ENCODE peak calls at places on chromosomes 4 and X, in five cellular contexts. H is thyroid gland, U is heart right ventricle, J is Karpas-422, X is tibial nerve. F is an unnamed sample.

GRCh38 chr4:76562161-76562560 is 127.1 kb downstream of the SHROOM3 start:
- DNase-seq in U (no peak), X (no peak), J (no peak), H (no peak), F (no peak)

GRCh38 chrX:41785685-41786084 is 61.7 kb downstream of the GPR82 start:
- DNase-seq in J (no peak), H (no peak), X (no peak), U (no peak), F (no peak)

GRCh38 chr4:74426101-74426500 is 18.8 kb upstream of the AREG start:
- DNase-seq in J (no peak), H (no peak), X (no peak), U (peak; percentile 8), F (no peak)

GRCh38 chrX:1246816-1247215 is 21.8 kb upstream of the CSF2RA start:
- DNase-seq in H (peak; percentile 64), J (peak; percentile 94), U (peak; percentile 65), X (peak; percentile 82), F (no peak)

GRCh38 chrX:74104356-74105065 is 199.5 kb upstream of the ZCCHC13 start:
- DNase-seq in X (no peak), J (no peak), H (no peak), U (no peak), F (no peak)

GRCh38 chrX:68685722-68686683 is 38.5 kb downstream of the STARD8 start:
- DNase-seq in X (no peak), J (no peak), H (peak; percentile 10), U (peak; percentile 49), F (no peak)

GRCh38 chr4:174278467-174278866 is 5.0 kb downstream of the FBXO8 start:
- DNase-seq in J (no peak), H (no peak), X (no peak), U (no peak), F (no peak)

GRCh38 chrX:2391869-2392606 is 108.7 kb downstream of the DHRSX start:
- DNase-seq in J (peak; percentile 28), H (no peak), X (no peak), U (no peak), F (no peak)

GRCh38 chr4:132195181-132195580 is 953.9 kb upstream of the PCDH10 start:
- DNase-seq in H (no peak), J (no peak), U (no peak), X (no peak), F (no peak)

GRCh38 chrX:49878834-49879655 is at the start of gene USP27X:
- DNase-seq in U (peak; percentile 71), J (peak; percentile 44), X (peak; percentile 61), H (peak; percentile 77), F (peak; percentile 25)

GRCh38 chr4:87353592-87353991 is 30.9 kb upstream of the HSD17B13 start:
- DNase-seq in H (peak; percentile 16), X (peak; percentile 48), U (peak; percentile 63), J (peak; percentile 80), F (no peak)

GRCh38 chrX:28584025-28584424 is 3.2 kb upstream of the IL1RAPL1 start:
- DNase-seq in U (no peak), J (no peak), X (no peak), H (no peak), F (no peak)

GRCh38 chrX:43349363-43349762 is 306.7 kb upstream of the MAOA start:
- DNase-seq in H (peak; percentile 21), U (no peak), J (peak; percentile 77), X (peak; percentile 4), F (no peak)

GRCh38 chr4:8534129-8534528 is 46.1 kb upstream of the GPR78 start:
- DNase-seq in X (no peak), J (no peak), U (no peak), H (peak; percentile 79), F (no peak)

GRCh38 chr4:41410049-41410448 is 127.9 kb upstream of the LIMCH1 start:
- DNase-seq in H (no peak), U (no peak), J (no peak), X (no peak), F (no peak)

GRCh38 chr4:12965334-12965733 is 518.8 kb downstream of the RAB28 start:
- DNase-seq in U (no peak), X (no peak), H (no peak), J (no peak), F (no peak)

GRCh38 chr4:1746265-1746691 is 25.0 kb downstream of the TACC3 start:
- DNase-seq in X (peak; percentile 48), J (peak; percentile 95), H (peak; percentile 75), U (peak; percentile 63), F (peak; percentile 76)

GRCh38 chr4:99471349-99471748 is 36.2 kb upstream of the ADH7 start:
- DNase-seq in H (no peak), X (no peak), U (no peak), J (peak; percentile 48), F (no peak)

GRCh38 chr4:166324321-166324720 is 451.3 kb downstream of the TLL1 start:
- DNase-seq in H (no peak), X (no peak), J (peak; percentile 79), U (no peak), F (no peak)

GRCh38 chrX:154123241-154124219 is 20.5 kb upstream of the OPN1LW start:
- DNase-seq in X (peak; percentile 5), U (peak; percentile 22), J (no peak), H (peak; percentile 7), F (no peak)

GRCh38 chrX:151902813-151903591 is 9.7 kb upstream of the MAGEA4 start:
- DNase-seq in U (peak; percentile 14), X (peak; percentile 10), J (no peak), H (no peak), F (no peak)

GRCh38 chrX:53071604-53072417 is 10.4 kb upstream of the TSPYL2 start:
- DNase-seq in H (peak; percentile 84), U (peak; percentile 46), J (peak; percentile 92), X (peak; percentile 80), F (peak; percentile 64)

GRCh38 chrX:96140796-96141195 is 543.8 kb upstream of the DIAPH2 start:
- DNase-seq in X (no peak), J (no peak), H (no peak), U (no peak), F (no peak)

GRCh38 chrX:41002021-41002420 is 83.2 kb upstream of the USP9X start:
- DNase-seq in X (no peak), U (no peak), H (no peak), J (no peak), F (no peak)

GRCh38 chrX:57445046-57445445 is 146.8 kb upstream of the ZXDB start:
- DNase-seq in U (no peak), H (no peak), X (no peak), J (no peak), F (no peak)

GRCh38 chrX:136529795-136530194 is 2.2 kb upstream of the VGLL1 start:
- DNase-seq in J (no peak), U (no peak), X (no peak), H (no peak), F (no peak)

GRCh38 chrX:78945186-78945912 is at the start of gene P2RY10:
- DNase-seq in H (no peak), X (no peak), U (no peak), J (peak; percentile 76), F (no peak)

GRCh38 chr4:71130827-71131603 is 137.6 kb downstream of the DCK start:
- DNase-seq in X (no peak), U (no peak), J (no peak), H (no peak), F (no peak)

GRCh38 chrX:21956783-21957182 is 16.3 kb downstream of the SMS start:
- DNase-seq in H (no peak), J (no peak), X (no peak), U (no peak), F (no peak)

GRCh38 chr4:95093460-95093859 is 335.7 kb downstream of the BMPR1B start:
- DNase-seq in J (no peak), X (no peak), U (no peak), H (no peak), F (no peak)

GRCh38 chr4:95095352-95095974 is 337.7 kb downstream of the BMPR1B start:
- DNase-seq in X (no peak), H (no peak), J (peak; percentile 68), U (no peak), F (no peak)

GRCh38 chr4:95091272-95091671 is 333.5 kb downstream of the BMPR1B start:
- DNase-seq in H (no peak), X (peak; percentile 25), J (no peak), U (no peak), F (no peak)

GRCh38 chr4:95092762-95093161 is 335.0 kb downstream of the BMPR1B start:
- DNase-seq in U (no peak), X (peak; percentile 19), J (no peak), H (no peak), F (no peak)

GRCh38 chr4:95093936-95094929 is 336.5 kb downstream of the BMPR1B start:
- DNase-seq in X (no peak), H (no peak), U (no peak), J (no peak), F (no peak)
- H3K4me1 ChIP-seq in X (peaks cover 38% of the 10 kb centered on the region), H (no peaks in the 10 kb centered on the region), U (no peaks in the 10 kb centered on the region), J (no peaks in the 10 kb centered on the region), F (no peaks in the 10 kb centered on the region)

GRCh38 chrX:103730147-103730546 is 19.4 kb downstream of the TMEM31 start:
- DNase-seq in J (no peak), H (no peak), X (no peak), U (no peak), F (no peak)
- H3K27ac ChIP-seq in J (no peak overlapping the region), H (no peak overlapping the region), X (no peak overlapping the region), U (no peak overlapping the region), F (no peak overlapping the region)

DNA sequence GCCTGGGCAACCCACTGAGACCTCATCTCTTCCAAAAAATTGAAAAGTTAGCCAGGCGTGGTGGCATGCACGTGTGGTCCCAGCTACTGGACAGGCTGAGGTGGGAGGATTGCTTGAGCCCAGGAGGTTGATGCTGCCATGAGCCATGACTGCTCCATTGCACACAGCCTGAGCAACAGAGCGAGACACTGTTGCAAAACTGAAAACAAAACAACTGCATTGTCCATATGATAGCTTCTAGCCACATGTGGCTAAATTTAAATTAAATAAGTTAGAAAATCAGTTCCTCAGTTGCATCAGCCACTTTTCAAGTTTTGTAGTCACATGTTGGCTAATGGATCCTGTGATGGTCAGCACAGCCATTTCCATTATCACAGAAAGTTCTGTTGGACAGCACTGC is 67.9 kb downstream of the GAB1 start:
- DNase-seq in H (no peak), X (no peak), J (no peak), U (no peak), F (no peak)
- H3K4me1 ChIP-seq in H (peaks cover 35% of the 10 kb centered on the region), X (peaks cover 94% of the 10 kb centered on the region), J (no peaks in the 10 kb centered on the region), U (peaks cover 68% of the 10 kb centered on the region), F (peaks cover 8% of the 10 kb centered on the region)

GRCh38 chrX:23821847-23822246 is 38.9 kb downstream of the SAT1 start:
- DNase-seq in H (no peak), U (no peak), X (no peak), J (no peak), F (no peak)

GRCh38 chrX:23825675-23826074 is 42.7 kb downstream of the SAT1 start:
- DNase-seq in X (no peak), J (no peak), U (no peak), H (no peak), F (no peak)

GRCh38 chrX:23819385-23820234 is 36.6 kb downstream of the SAT1 start:
- DNase-seq in U (no peak), X (no peak), H (no peak), J (no peak), F (no peak)

GRCh38 chrX:23820235-23820782 is 37.3 kb downstream of the SAT1 start:
- DNase-seq in J (no peak), H (no peak), X (no peak), U (no peak), F (no peak)

DNA sequence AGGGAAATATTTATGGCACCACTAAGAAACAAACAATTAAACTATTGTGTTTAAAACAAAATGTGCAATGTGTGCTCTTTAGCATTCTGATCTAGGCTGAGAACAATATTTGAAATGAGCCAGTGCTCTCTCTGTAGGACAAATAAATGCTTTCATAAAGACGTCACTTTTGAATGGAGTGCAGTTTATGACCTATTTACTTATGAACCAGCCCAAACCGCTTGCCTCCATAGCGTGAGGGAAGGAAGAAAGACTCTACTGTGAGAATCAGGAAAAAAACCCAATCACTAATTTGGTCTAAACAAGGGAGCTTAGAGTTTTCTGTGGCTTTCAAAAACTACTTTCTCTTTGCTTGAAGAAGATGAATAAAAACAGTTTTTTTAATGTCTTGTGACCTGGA is 39.4 kb downstream of the SAT1 start:
- DNase-seq in U (no peak), H (no peak), J (no peak), X (no peak), F (no peak)
- H3K27ac ChIP-seq in U (no peak overlapping the region), H (no peak overlapping the region), J (no peak overlapping the region), X (peak overlapping the region; percentile 66), F (no peak overlapping the region)

F was measured in ascending aorta.